ENCODE peak calls at places on chromosomes 11 and 22, in four cellular contexts. V is stimulated activated CD4-positive, alpha-beta T cell treated with anti-CD3 and anti-CD28 coated beads, TNF-alpha, amount 100 ng/mL, for 24 hours; R is ACHN; I is lower lobe of right lung. F is an unnamed sample.

GRCh38 chr11:47616726-47617416 is 22.7 kb upstream of the C1QTNF4 start:
- DNase-seq in R (peak; percentile 40), V (no peak), I (no peak), F (peak; percentile 85)

GRCh38 chr22:19519041-19519926 is 4.9 kb downstream of the CLDN5 start:
- DNase-seq in V (no peak), I (no peak), R (no peak), F (no peak)

GRCh38 chr11:36899796-36900195 is 301.8 kb upstream of the RAG2 start:
- DNase-seq in V (no peak), R (no peak), I (no peak), F (no peak)

GRCh38 chr11:1820463-1821325 is 14.1 kb upstream of the SYT8 start:
- DNase-seq in I (no peak), V (no peak), R (no peak), F (peak; percentile 22)

GRCh38 chr11:25566298-25567200 is 765.4 kb upstream of the ANO3 start:
- DNase-seq in V (no peak), R (no peak), I (peak; percentile 26), F (no peak)

GRCh38 chr11:44905131-44905866 is 45.4 kb downstream of the TP53I11 start:
- DNase-seq in V (no peak), R (no peak), I (no peak), F (peak; percentile 37)

GRCh38 chr11:36689442-36689841 is 91.4 kb upstream of the RAG2 start:
- DNase-seq in I (no peak), R (no peak), V (no peak), F (no peak)

GRCh38 chr22:47053013-47053864 is 290.8 kb downstream of the TBC1D22A start:
- DNase-seq in I (no peak), V (no peak), R (no peak), F (no peak)

GRCh38 chr11:120180571-120181445 is 30.0 kb upstream of the OAF start:
- DNase-seq in I (no peak), R (no peak), V (no peak), F (peak; percentile 90)

GRCh38 chr11:7019500-7020182 is 505 bp downstream of the ZNF214 start:
- DNase-seq in I (peak; percentile 51), R (peak; percentile 27), V (no peak), F (peak; percentile 20)

GRCh38 chr22:18954941-18955571 is 19.0 kb upstream of the PRODH start:
- DNase-seq in R (no peak), V (no peak), I (peak; percentile 32), F (no peak)

GRCh38 chr11:11979487-11980117 is 28.8 kb downstream of the DKK3 start:
- DNase-seq in V (no peak), I (no peak), R (no peak), F (peak; percentile 81)

GRCh38 chr22:23494593-23495266 is 85.4 kb downstream of the IGLL1 start:
- DNase-seq in R (no peak), V (no peak), I (no peak), F (no peak)

GRCh38 chr11:103433380-103433779 is 324.2 kb downstream of the DYNC2H1 start:
- DNase-seq in V (no peak), R (peak; percentile 11), I (no peak), F (peak; percentile 94)

GRCh38 chr11:134640971-134641968 is 229.2 kb upstream of the B3GAT1 start:
- DNase-seq in R (no peak), V (no peak), I (no peak), F (no peak)

GRCh38 chr11:38582756-38583155 is 1984.7 kb upstream of the RAG2 start:
- DNase-seq in V (no peak), R (no peak), I (no peak), F (no peak)

GRCh38 chr11:83881428-83881827 is 595.3 kb upstream of the CCDC90B start:
- DNase-seq in R (peak; percentile 2), I (no peak), V (no peak), F (no peak)

GRCh38 chr11:108037636-108038035 is 28.9 kb downstream of the CUL5 start:
- DNase-seq in I (no peak), V (no peak), R (no peak), F (peak; percentile 55)

GRCh38 chr11:10892250-10892649 is 34.4 kb upstream of the ZBED5 start:
- DNase-seq in I (no peak), V (no peak), R (no peak), F (no peak)

GRCh38 chr22:45866398-45867117 is 110.4 kb downstream of the WNT7B start:
- DNase-seq in R (no peak), I (peak; percentile 41), V (no peak), F (no peak)

GRCh38 chr22:39496131-39496838 is 5.8 kb upstream of the MIEF1 start:
- DNase-seq in R (peak; percentile 60), V (peak; percentile 39), I (peak; percentile 83), F (peak; percentile 57)

GRCh38 chr11:29432719-29433325 is 584.0 kb downstream of the KCNA4 start:
- DNase-seq in R (peak; percentile 30), I (no peak), V (no peak), F (peak; percentile 6)

GRCh38 chr22:36942561-36942960 is 29.1 kb downstream of the CSF2RB start:
- DNase-seq in R (no peak), I (no peak), V (no peak), F (no peak)

F was measured in IMR-90.